ENCODE peak calls at places on chromosomes 5 and 9, in four cellular contexts. W, I, L and A are unnamed samples.

GRCh38 chr9:87950765-87951488 is 23.4 kb downstream of the CDK20 start:
- DNase-seq in W (no peak), I (peak), L (no peak), A (no peak)

GRCh38 chr9:89461302-89461701 is 36.6 kb downstream of the SEMA4D start:
- DNase-seq in W (no peak), I (no peak), L (no peak), A (no peak)

GRCh38 chr5:175790796-175791195 is 80.6 kb upstream of the CPLX2 start:
- DNase-seq in W (no peak), I (no peak), L (no peak), A (no peak)

GRCh38 chr5:66324357-66324756 is 180.3 kb downstream of the SREK1 start:
- DNase-seq in W (no peak), I (no peak), L (no peak), A (no peak)

GRCh38 chr9:36091028-36091953 is 45.2 kb upstream of the GLIPR2 start:
- DNase-seq in W (no peak), I (no peak), L (no peak), A (no peak)

GRCh38 chr5:138148811-138149210 is 9.6 kb upstream of the NME5 start:
- DNase-seq in W (no peak), I (no peak), L (no peak), A (no peak)

GRCh38 chr9:114641974-114642373 is 15.6 kb downstream of the TEX53 start:
- DNase-seq in W (no peak), I (no peak), L (no peak), A (peak)

GRCh38 chr5:170971-171800 is 20.1 kb upstream of the LRRC14B start:
- DNase-seq in W (no peak), I (no peak), L (no peak), A (no peak)

GRCh38 chr9:134189167-134189474 is 24.8 kb upstream of the RNU6ATAC start:
- DNase-seq in W (no peak), I (no peak), L (no peak), A (no peak)

GRCh38 chr9:105842023-105842644 is 147.8 kb downstream of the TMEM38B start:
- DNase-seq in W (peak), I (peak), L (peak), A (peak)

GRCh38 chr9:136529516-136530471 is 16.1 kb downstream of the NOTCH1 start:
- DNase-seq in W (no peak), I (no peak), L (no peak), A (peak)

GRCh38 chr9:136024696-136025316 is 63.6 kb upstream of the UBAC1 start:
- DNase-seq in W (no peak), I (no peak), L (no peak), A (no peak)

GRCh38 chr5:174204914-174205313 is 159.4 kb downstream of the NSG2 start:
- DNase-seq in W (no peak), I (no peak), L (no peak), A (no peak)

DNA sequence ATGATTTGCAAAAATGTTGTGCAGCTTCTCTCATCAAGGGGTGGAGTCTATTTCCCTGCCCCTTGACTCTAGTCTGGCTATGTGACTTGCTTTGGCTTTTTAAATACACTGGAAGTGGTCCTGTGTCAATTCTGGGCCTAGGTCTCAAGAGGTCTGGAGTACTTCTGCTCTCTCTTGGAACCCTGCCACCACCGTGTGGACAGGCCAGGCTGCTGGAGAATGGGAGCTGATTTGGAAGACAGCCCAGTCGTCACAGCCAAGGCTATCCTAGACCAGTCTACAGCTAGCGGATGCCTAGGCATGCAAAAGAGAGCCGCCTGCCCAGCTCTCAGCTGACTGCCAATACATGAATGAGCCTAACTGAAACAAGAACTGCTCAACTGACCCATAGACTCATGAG is 56.7 kb upstream of the CLINT1 start:
- DNase-seq in W (no peak), I (no peak), L (no peak), A (no peak)
- TF ChIP-seq POLR2AphosphoS5 in W (no peak), I (no peak), L (no peak), A (no peak)

GRCh38 chr5:91367374-91367773 is 15.7 kb downstream of the ARRDC3 start:
- DNase-seq in W (no peak), I (no peak), L (no peak), A (no peak)
- TF ChIP-seq SPI1 in W (no peak), I (no peak), L (no peak), A (no peak)

DNA sequence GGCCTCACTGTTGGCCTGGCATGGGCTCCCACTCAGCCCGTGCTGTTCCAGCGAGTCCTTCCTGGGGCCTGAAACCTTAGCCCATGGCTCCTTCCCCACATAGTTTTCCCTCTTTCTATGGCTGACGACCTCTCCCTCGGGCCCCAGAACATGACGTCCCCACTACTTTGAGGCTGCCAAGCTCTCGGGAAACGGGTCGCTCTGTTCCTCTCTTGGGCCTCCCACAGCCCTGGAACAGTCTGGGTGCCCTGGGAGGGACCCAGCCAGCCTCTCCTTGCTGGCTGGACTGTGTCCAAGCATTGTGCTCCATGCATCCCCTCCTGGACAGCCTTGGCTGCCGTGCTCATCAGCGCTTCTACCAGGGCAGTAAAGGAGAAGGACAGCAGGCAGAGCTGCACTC is 118.3 kb downstream of the SYK start:
- DNase-seq in W (no peak), I (no peak), L (no peak), A (no peak)
- TF ChIP-seq POLR2AphosphoS5 in W (no peak), I (no peak), L (no peak), A (no peak)

GRCh38 chr9:101463397-101463796 is 27.8 kb upstream of the ALDOB start:
- DNase-seq in W (no peak), I (no peak), L (no peak), A (no peak)

GRCh38 chr9:101458955-101459631 is 23.5 kb upstream of the ALDOB start:
- DNase-seq in W (peak), I (peak), L (no peak), A (no peak)

GRCh38 chr9:101465330-101465915 is 29.8 kb upstream of the ALDOB start:
- DNase-seq in W (no peak), I (no peak), L (no peak), A (peak)

GRCh38 chr9:101460965-101461364 is 25.4 kb upstream of the ALDOB start:
- DNase-seq in W (no peak), I (no peak), L (no peak), A (no peak)

GRCh38 chr9:101462558-101462957 is 27.0 kb upstream of the ALDOB start:
- DNase-seq in W (no peak), I (peak), L (no peak), A (no peak)
- TF ChIP-seq SPI1 in W (no peak), I (no peak), L (no peak), A (no peak)